ENCODE peak calls at places on chromosomes 3 and 15, in ten cellular contexts. One of them, this sample, is unnamed.

GRCh38 chr15:42286445-42287029 is 13.3 kb upstream of the TMEM87A start:
- DNase-seq in activated CD8-positive, alpha-beta memory T cell treated with anti-CD3 and anti-CD28 coated beads, Interleukin-2, amount 50 U/mL, for 48 hours: no peak
- DNase-seq in stimulated activated CD8-positive, alpha-beta memory T cell treated with anti-CD3 and anti-CD28 coated beads, Interleukin-15, amount 100 ng/mL, for 4 hours: no peak
- DNase-seq in NCI-H1092 treated with DMSO at 0.1 percent for 48 hours: no peak
- DNase-seq in AG08395: no peak
- DNase-seq in NCI-H2029 treated with DMSO at 0.1 percent for 48 hours: no peak
- DNase-seq in fibroblast of pulmonary artery: peak
- DNase-seq in activated CD4-positive, alpha-beta T cell treated with anti-CD3 and anti-CD28 coated beads, Interleukin-2, amount 50 U/mL, for 1 hour: no peak
- DNase-seq in iPS-NIHi11: no peak
- DNase-seq in activated B cell treated with CpG ODN at 0.5 μM for 24 hours: no peak
- DNase-seq in this sample: no peak

GRCh38 chr15:90143176-90143655 is 40.9 kb upstream of the IDH2 start:
- DNase-seq in activated CD8-positive, alpha-beta memory T cell treated with anti-CD3 and anti-CD28 coated beads, Interleukin-2, amount 50 U/mL, for 48 hours: peak
- DNase-seq in stimulated activated CD8-positive, alpha-beta memory T cell treated with anti-CD3 and anti-CD28 coated beads, Interleukin-15, amount 100 ng/mL, for 4 hours: no peak
- DNase-seq in AG08395: peak
- DNase-seq in activated B cell treated with CpG ODN at 0.5 μM for 24 hours: peak
- DNase-seq in iPS-NIHi11: peak
- DNase-seq in NCI-H2029 treated with DMSO at 0.1 percent for 48 hours: no peak
- DNase-seq in fibroblast of pulmonary artery: peak
- DNase-seq in NCI-H1092 treated with DMSO at 0.1 percent for 48 hours: peak
- DNase-seq in activated CD4-positive, alpha-beta T cell treated with anti-CD3 and anti-CD28 coated beads, Interleukin-2, amount 50 U/mL, for 1 hour: peak
- DNase-seq in this sample: no peak

GRCh38 chr3:66593978-66594377 is 93.2 kb upstream of the LRIG1 start:
- DNase-seq in NCI-H1092 treated with DMSO at 0.1 percent for 48 hours: no peak
- DNase-seq in activated CD4-positive, alpha-beta T cell treated with anti-CD3 and anti-CD28 coated beads, Interleukin-2, amount 50 U/mL, for 1 hour: no peak
- DNase-seq in stimulated activated CD8-positive, alpha-beta memory T cell treated with anti-CD3 and anti-CD28 coated beads, Interleukin-15, amount 100 ng/mL, for 4 hours: no peak
- DNase-seq in iPS-NIHi11: no peak
- DNase-seq in NCI-H2029 treated with DMSO at 0.1 percent for 48 hours: no peak
- DNase-seq in fibroblast of pulmonary artery: peak
- DNase-seq in activated CD8-positive, alpha-beta memory T cell treated with anti-CD3 and anti-CD28 coated beads, Interleukin-2, amount 50 U/mL, for 48 hours: no peak
- DNase-seq in AG08395: peak
- DNase-seq in activated B cell treated with CpG ODN at 0.5 μM for 24 hours: no peak
- DNase-seq in this sample: no peak

GRCh38 chr15:91444656-91445055 is 344.6 kb downstream of the SV2B start:
- DNase-seq in stimulated activated CD8-positive, alpha-beta memory T cell treated with anti-CD3 and anti-CD28 coated beads, Interleukin-15, amount 100 ng/mL, for 4 hours: no peak
- DNase-seq in activated B cell treated with CpG ODN at 0.5 μM for 24 hours: no peak
- DNase-seq in activated CD8-positive, alpha-beta memory T cell treated with anti-CD3 and anti-CD28 coated beads, Interleukin-2, amount 50 U/mL, for 48 hours: no peak
- DNase-seq in activated CD4-positive, alpha-beta T cell treated with anti-CD3 and anti-CD28 coated beads, Interleukin-2, amount 50 U/mL, for 1 hour: no peak
- DNase-seq in fibroblast of pulmonary artery: no peak
- DNase-seq in NCI-H2029 treated with DMSO at 0.1 percent for 48 hours: no peak
- DNase-seq in iPS-NIHi11: no peak
- DNase-seq in NCI-H1092 treated with DMSO at 0.1 percent for 48 hours: no peak
- DNase-seq in AG08395: no peak
- DNase-seq in this sample: no peak

GRCh38 chr3:130380398-130380797 is 34.9 kb downstream of the COL6A5 start:
- DNase-seq in NCI-H2029 treated with DMSO at 0.1 percent for 48 hours: no peak
- DNase-seq in iPS-NIHi11: no peak
- DNase-seq in NCI-H1092 treated with DMSO at 0.1 percent for 48 hours: no peak
- DNase-seq in activated B cell treated with CpG ODN at 0.5 μM for 24 hours: no peak
- DNase-seq in AG08395: no peak
- DNase-seq in fibroblast of pulmonary artery: no peak
- DNase-seq in stimulated activated CD8-positive, alpha-beta memory T cell treated with anti-CD3 and anti-CD28 coated beads, Interleukin-15, amount 100 ng/mL, for 4 hours: no peak
- DNase-seq in activated CD8-positive, alpha-beta memory T cell treated with anti-CD3 and anti-CD28 coated beads, Interleukin-2, amount 50 U/mL, for 48 hours: no peak
- DNase-seq in activated CD4-positive, alpha-beta T cell treated with anti-CD3 and anti-CD28 coated beads, Interleukin-2, amount 50 U/mL, for 1 hour: no peak
- DNase-seq in this sample: no peak

GRCh38 chr3:197820550-197821335 is 29.7 kb downstream of the LRCH3 start:
- DNase-seq in iPS-NIHi11: no peak
- DNase-seq in activated B cell treated with CpG ODN at 0.5 μM for 24 hours: no peak
- DNase-seq in fibroblast of pulmonary artery: no peak
- DNase-seq in activated CD8-positive, alpha-beta memory T cell treated with anti-CD3 and anti-CD28 coated beads, Interleukin-2, amount 50 U/mL, for 48 hours: no peak
- DNase-seq in stimulated activated CD8-positive, alpha-beta memory T cell treated with anti-CD3 and anti-CD28 coated beads, Interleukin-15, amount 100 ng/mL, for 4 hours: no peak
- DNase-seq in AG08395: no peak
- DNase-seq in NCI-H1092 treated with DMSO at 0.1 percent for 48 hours: no peak
- DNase-seq in NCI-H2029 treated with DMSO at 0.1 percent for 48 hours: no peak
- DNase-seq in activated CD4-positive, alpha-beta T cell treated with anti-CD3 and anti-CD28 coated beads, Interleukin-2, amount 50 U/mL, for 1 hour: no peak
- DNase-seq in this sample: no peak

GRCh38 chr15:73796266-73796939 is 43.3 kb upstream of the INSYN1 start:
- DNase-seq in stimulated activated CD8-positive, alpha-beta memory T cell treated with anti-CD3 and anti-CD28 coated beads, Interleukin-15, amount 100 ng/mL, for 4 hours: no peak
- DNase-seq in fibroblast of pulmonary artery: no peak
- DNase-seq in activated CD4-positive, alpha-beta T cell treated with anti-CD3 and anti-CD28 coated beads, Interleukin-2, amount 50 U/mL, for 1 hour: no peak
- DNase-seq in NCI-H2029 treated with DMSO at 0.1 percent for 48 hours: no peak
- DNase-seq in activated CD8-positive, alpha-beta memory T cell treated with anti-CD3 and anti-CD28 coated beads, Interleukin-2, amount 50 U/mL, for 48 hours: no peak
- DNase-seq in NCI-H1092 treated with DMSO at 0.1 percent for 48 hours: no peak
- DNase-seq in activated B cell treated with CpG ODN at 0.5 μM for 24 hours: no peak
- DNase-seq in AG08395: no peak
- DNase-seq in iPS-NIHi11: no peak
- DNase-seq in this sample: no peak

GRCh38 chr15:67146214-67146613 is 80.8 kb downstream of the SMAD3 start:
- DNase-seq in iPS-NIHi11: no peak
- DNase-seq in fibroblast of pulmonary artery: peak
- DNase-seq in NCI-H1092 treated with DMSO at 0.1 percent for 48 hours: peak
- DNase-seq in activated B cell treated with CpG ODN at 0.5 μM for 24 hours: no peak
- DNase-seq in activated CD4-positive, alpha-beta T cell treated with anti-CD3 and anti-CD28 coated beads, Interleukin-2, amount 50 U/mL, for 1 hour: no peak
- DNase-seq in AG08395: no peak
- DNase-seq in stimulated activated CD8-positive, alpha-beta memory T cell treated with anti-CD3 and anti-CD28 coated beads, Interleukin-15, amount 100 ng/mL, for 4 hours: no peak
- DNase-seq in activated CD8-positive, alpha-beta memory T cell treated with anti-CD3 and anti-CD28 coated beads, Interleukin-2, amount 50 U/mL, for 48 hours: no peak
- DNase-seq in NCI-H2029 treated with DMSO at 0.1 percent for 48 hours: no peak
- DNase-seq in this sample: no peak

GRCh38 chr3:193693774-193694173 is 100.8 kb downstream of the OPA1 start:
- DNase-seq in fibroblast of pulmonary artery: no peak
- DNase-seq in stimulated activated CD8-positive, alpha-beta memory T cell treated with anti-CD3 and anti-CD28 coated beads, Interleukin-15, amount 100 ng/mL, for 4 hours: no peak
- DNase-seq in iPS-NIHi11: no peak
- DNase-seq in activated CD4-positive, alpha-beta T cell treated with anti-CD3 and anti-CD28 coated beads, Interleukin-2, amount 50 U/mL, for 1 hour: no peak
- DNase-seq in activated CD8-positive, alpha-beta memory T cell treated with anti-CD3 and anti-CD28 coated beads, Interleukin-2, amount 50 U/mL, for 48 hours: no peak
- DNase-seq in activated B cell treated with CpG ODN at 0.5 μM for 24 hours: no peak
- DNase-seq in AG08395: no peak
- DNase-seq in NCI-H2029 treated with DMSO at 0.1 percent for 48 hours: no peak
- DNase-seq in NCI-H1092 treated with DMSO at 0.1 percent for 48 hours: no peak
- DNase-seq in this sample: no peak

GRCh38 chr15:75389791-75390382 is 21.5 kb upstream of the MAN2C1 start:
- DNase-seq in iPS-NIHi11: peak
- DNase-seq in NCI-H1092 treated with DMSO at 0.1 percent for 48 hours: no peak
- DNase-seq in NCI-H2029 treated with DMSO at 0.1 percent for 48 hours: no peak
- DNase-seq in fibroblast of pulmonary artery: no peak
- DNase-seq in activated B cell treated with CpG ODN at 0.5 μM for 24 hours: no peak
- DNase-seq in activated CD8-positive, alpha-beta memory T cell treated with anti-CD3 and anti-CD28 coated beads, Interleukin-2, amount 50 U/mL, for 48 hours: no peak
- DNase-seq in stimulated activated CD8-positive, alpha-beta memory T cell treated with anti-CD3 and anti-CD28 coated beads, Interleukin-15, amount 100 ng/mL, for 4 hours: no peak
- DNase-seq in AG08395: no peak
- DNase-seq in activated CD4-positive, alpha-beta T cell treated with anti-CD3 and anti-CD28 coated beads, Interleukin-2, amount 50 U/mL, for 1 hour: no peak
- DNase-seq in this sample: no peak

GRCh38 chr3:40162616-40163015 is 146.9 kb upstream of the EIF1B start:
- DNase-seq in NCI-H2029 treated with DMSO at 0.1 percent for 48 hours: no peak
- DNase-seq in activated CD4-positive, alpha-beta T cell treated with anti-CD3 and anti-CD28 coated beads, Interleukin-2, amount 50 U/mL, for 1 hour: no peak
- DNase-seq in fibroblast of pulmonary artery: no peak
- DNase-seq in NCI-H1092 treated with DMSO at 0.1 percent for 48 hours: no peak
- DNase-seq in activated CD8-positive, alpha-beta memory T cell treated with anti-CD3 and anti-CD28 coated beads, Interleukin-2, amount 50 U/mL, for 48 hours: no peak
- DNase-seq in iPS-NIHi11: no peak
- DNase-seq in activated B cell treated with CpG ODN at 0.5 μM for 24 hours: no peak
- DNase-seq in stimulated activated CD8-positive, alpha-beta memory T cell treated with anti-CD3 and anti-CD28 coated beads, Interleukin-15, amount 100 ng/mL, for 4 hours: no peak
- DNase-seq in AG08395: no peak
- DNase-seq in this sample: no peak

GRCh38 chr15:88324241-88325065 is 67.9 kb upstream of the NTRK3 start:
- DNase-seq in AG08395: peak
- DNase-seq in fibroblast of pulmonary artery: no peak
- DNase-seq in activated CD4-positive, alpha-beta T cell treated with anti-CD3 and anti-CD28 coated beads, Interleukin-2, amount 50 U/mL, for 1 hour: no peak
- DNase-seq in activated B cell treated with CpG ODN at 0.5 μM for 24 hours: no peak
- DNase-seq in NCI-H1092 treated with DMSO at 0.1 percent for 48 hours: no peak
- DNase-seq in iPS-NIHi11: no peak
- DNase-seq in activated CD8-positive, alpha-beta memory T cell treated with anti-CD3 and anti-CD28 coated beads, Interleukin-2, amount 50 U/mL, for 48 hours: no peak
- DNase-seq in NCI-H2029 treated with DMSO at 0.1 percent for 48 hours: no peak
- DNase-seq in stimulated activated CD8-positive, alpha-beta memory T cell treated with anti-CD3 and anti-CD28 coated beads, Interleukin-15, amount 100 ng/mL, for 4 hours: no peak
- DNase-seq in this sample: no peak

GRCh38 chr15:25674948-25675347 is 188.2 kb downstream of the ATP10A start:
- DNase-seq in iPS-NIHi11: no peak
- DNase-seq in activated CD4-positive, alpha-beta T cell treated with anti-CD3 and anti-CD28 coated beads, Interleukin-2, amount 50 U/mL, for 1 hour: no peak
- DNase-seq in activated B cell treated with CpG ODN at 0.5 μM for 24 hours: no peak
- DNase-seq in activated CD8-positive, alpha-beta memory T cell treated with anti-CD3 and anti-CD28 coated beads, Interleukin-2, amount 50 U/mL, for 48 hours: no peak
- DNase-seq in NCI-H2029 treated with DMSO at 0.1 percent for 48 hours: no peak
- DNase-seq in fibroblast of pulmonary artery: no peak
- DNase-seq in NCI-H1092 treated with DMSO at 0.1 percent for 48 hours: no peak
- DNase-seq in AG08395: no peak
- DNase-seq in stimulated activated CD8-positive, alpha-beta memory T cell treated with anti-CD3 and anti-CD28 coated beads, Interleukin-15, amount 100 ng/mL, for 4 hours: no peak
- DNase-seq in this sample: no peak

GRCh38 chr3:78895528-78895927 is 872.3 kb downstream of the ROBO1 start:
- DNase-seq in iPS-NIHi11: no peak
- DNase-seq in NCI-H1092 treated with DMSO at 0.1 percent for 48 hours: no peak
- DNase-seq in AG08395: peak
- DNase-seq in fibroblast of pulmonary artery: peak
- DNase-seq in NCI-H2029 treated with DMSO at 0.1 percent for 48 hours: no peak
- DNase-seq in activated B cell treated with CpG ODN at 0.5 μM for 24 hours: no peak
- DNase-seq in activated CD4-positive, alpha-beta T cell treated with anti-CD3 and anti-CD28 coated beads, Interleukin-2, amount 50 U/mL, for 1 hour: no peak
- DNase-seq in stimulated activated CD8-positive, alpha-beta memory T cell treated with anti-CD3 and anti-CD28 coated beads, Interleukin-15, amount 100 ng/mL, for 4 hours: no peak
- DNase-seq in activated CD8-positive, alpha-beta memory T cell treated with anti-CD3 and anti-CD28 coated beads, Interleukin-2, amount 50 U/mL, for 48 hours: no peak
- DNase-seq in this sample: no peak

GRCh38 chr3:169286992-169287391 is 376.5 kb downstream of the MECOM start:
- DNase-seq in activated B cell treated with CpG ODN at 0.5 μM for 24 hours: no peak
- DNase-seq in AG08395: no peak
- DNase-seq in stimulated activated CD8-positive, alpha-beta memory T cell treated with anti-CD3 and anti-CD28 coated beads, Interleukin-15, amount 100 ng/mL, for 4 hours: no peak
- DNase-seq in activated CD4-positive, alpha-beta T cell treated with anti-CD3 and anti-CD28 coated beads, Interleukin-2, amount 50 U/mL, for 1 hour: no peak
- DNase-seq in fibroblast of pulmonary artery: no peak
- DNase-seq in iPS-NIHi11: no peak
- DNase-seq in activated CD8-positive, alpha-beta memory T cell treated with anti-CD3 and anti-CD28 coated beads, Interleukin-2, amount 50 U/mL, for 48 hours: no peak
- DNase-seq in NCI-H1092 treated with DMSO at 0.1 percent for 48 hours: peak
- DNase-seq in NCI-H2029 treated with DMSO at 0.1 percent for 48 hours: peak
- DNase-seq in this sample: no peak

GRCh38 chr3:16448691-16449090 is 64.8 kb downstream of the RFTN1 start:
- DNase-seq in activated CD4-positive, alpha-beta T cell treated with anti-CD3 and anti-CD28 coated beads, Interleukin-2, amount 50 U/mL, for 1 hour: no peak
- DNase-seq in stimulated activated CD8-positive, alpha-beta memory T cell treated with anti-CD3 and anti-CD28 coated beads, Interleukin-15, amount 100 ng/mL, for 4 hours: no peak
- DNase-seq in AG08395: peak
- DNase-seq in activated B cell treated with CpG ODN at 0.5 μM for 24 hours: no peak
- DNase-seq in iPS-NIHi11: peak
- DNase-seq in activated CD8-positive, alpha-beta memory T cell treated with anti-CD3 and anti-CD28 coated beads, Interleukin-2, amount 50 U/mL, for 48 hours: peak
- DNase-seq in NCI-H2029 treated with DMSO at 0.1 percent for 48 hours: no peak
- DNase-seq in NCI-H1092 treated with DMSO at 0.1 percent for 48 hours: no peak
- DNase-seq in fibroblast of pulmonary artery: peak
- DNase-seq in this sample: peak

GRCh38 chr15:72491768-72492167 is 17.6 kb downstream of the ARIH1 start:
- DNase-seq in NCI-H1092 treated with DMSO at 0.1 percent for 48 hours: no peak
- DNase-seq in fibroblast of pulmonary artery: peak
- DNase-seq in iPS-NIHi11: no peak
- DNase-seq in NCI-H2029 treated with DMSO at 0.1 percent for 48 hours: no peak
- DNase-seq in AG08395: peak
- DNase-seq in activated CD4-positive, alpha-beta T cell treated with anti-CD3 and anti-CD28 coated beads, Interleukin-2, amount 50 U/mL, for 1 hour: no peak
- DNase-seq in stimulated activated CD8-positive, alpha-beta memory T cell treated with anti-CD3 and anti-CD28 coated beads, Interleukin-15, amount 100 ng/mL, for 4 hours: no peak
- DNase-seq in activated B cell treated with CpG ODN at 0.5 μM for 24 hours: no peak
- DNase-seq in activated CD8-positive, alpha-beta memory T cell treated with anti-CD3 and anti-CD28 coated beads, Interleukin-2, amount 50 U/mL, for 48 hours: no peak
- DNase-seq in this sample: no peak

This sample was measured in vagina.